ENCODE peak calls at places on chromosomes 7 and 10, in nine cellular contexts. One of them, this sample, is unnamed.

GRCh38 chr10:82089327-82089726 is 214.3 kb downstream of the NRG3 start:
- DNase-seq in tibial nerve: no peak
- DNase-seq in RWPE1: no peak
- DNase-seq in nephron progenitor cell: peak
- DNase-seq in astrocyte of the spinal cord: no peak
- DNase-seq in tibial artery: no peak
- DNase-seq in thyroid gland: peak
- DNase-seq in GM20000: no peak
- DNase-seq in keratinocyte: no peak
- DNase-seq in this sample: peak

GRCh38 chr10:32938554-32939061 is 19.4 kb downstream of the ITGB1 start:
- DNase-seq in keratinocyte: no peak
- DNase-seq in RWPE1: no peak
- DNase-seq in thyroid gland: no peak
- DNase-seq in tibial artery: peak
- DNase-seq in GM20000: no peak
- DNase-seq in astrocyte of the spinal cord: no peak
- DNase-seq in nephron progenitor cell: no peak
- DNase-seq in tibial nerve: no peak
- DNase-seq in this sample: no peak

GRCh38 chr10:127738512-127739424 is 1.8 kb downstream of the FOXI2 start:
- DNase-seq in astrocyte of the spinal cord: no peak
- DNase-seq in keratinocyte: no peak
- DNase-seq in tibial nerve: no peak
- DNase-seq in tibial artery: no peak
- DNase-seq in RWPE1: peak
- DNase-seq in GM20000: no peak
- DNase-seq in thyroid gland: no peak
- DNase-seq in nephron progenitor cell: peak
- DNase-seq in this sample: no peak

GRCh38 chr7:151013728-151014497 is 10.4 kb downstream of the ATG9B start:
- DNase-seq in thyroid gland: peak
- DNase-seq in nephron progenitor cell: peak
- DNase-seq in RWPE1: no peak
- DNase-seq in GM20000: peak
- DNase-seq in astrocyte of the spinal cord: peak
- DNase-seq in keratinocyte: no peak
- DNase-seq in tibial artery: no peak
- DNase-seq in tibial nerve: peak
- DNase-seq in this sample: peak

GRCh38 chr7:41955475-41956243 is 252.8 kb upstream of the INHBA start:
- DNase-seq in tibial artery: peak
- DNase-seq in tibial nerve: peak
- DNase-seq in thyroid gland: peak
- DNase-seq in GM20000: no peak
- DNase-seq in keratinocyte: peak
- DNase-seq in astrocyte of the spinal cord: peak
- DNase-seq in nephron progenitor cell: peak
- DNase-seq in RWPE1: peak
- DNase-seq in this sample: peak

GRCh38 chr7:73768661-73769480 is 1.2 kb downstream of the CLDN3 start:
- DNase-seq in tibial nerve: no peak
- DNase-seq in tibial artery: no peak
- DNase-seq in thyroid gland: no peak
- DNase-seq in nephron progenitor cell: no peak
- DNase-seq in astrocyte of the spinal cord: no peak
- DNase-seq in GM20000: no peak
- DNase-seq in RWPE1: no peak
- DNase-seq in keratinocyte: no peak
- DNase-seq in this sample: no peak

GRCh38 chr10:11205026-11205772 is 187.5 kb downstream of the CELF2 start:
- DNase-seq in thyroid gland: no peak
- DNase-seq in nephron progenitor cell: no peak
- DNase-seq in astrocyte of the spinal cord: no peak
- DNase-seq in tibial artery: no peak
- DNase-seq in keratinocyte: no peak
- DNase-seq in tibial nerve: no peak
- DNase-seq in RWPE1: no peak
- DNase-seq in GM20000: no peak
- DNase-seq in this sample: no peak

GRCh38 chr7:87414400-87415188 is 60.9 kb downstream of the ABCB4 start:
- DNase-seq in GM20000: no peak
- DNase-seq in nephron progenitor cell: no peak
- DNase-seq in thyroid gland: no peak
- DNase-seq in keratinocyte: no peak
- DNase-seq in tibial artery: no peak
- DNase-seq in tibial nerve: no peak
- DNase-seq in astrocyte of the spinal cord: peak
- DNase-seq in RWPE1: no peak
- DNase-seq in this sample: no peak

GRCh38 chr10:21355591-21356011 is 169.9 kb downstream of the SKIDA1 start:
- DNase-seq in thyroid gland: no peak
- DNase-seq in tibial artery: no peak
- DNase-seq in tibial nerve: no peak
- DNase-seq in RWPE1: peak
- DNase-seq in keratinocyte: no peak
- DNase-seq in nephron progenitor cell: no peak
- DNase-seq in GM20000: no peak
- DNase-seq in astrocyte of the spinal cord: peak
- DNase-seq in this sample: no peak

GRCh38 chr7:111825046-111825445 is 262.8 kb upstream of the IMMP2L start:
- DNase-seq in nephron progenitor cell: no peak
- DNase-seq in tibial nerve: no peak
- DNase-seq in RWPE1: no peak
- DNase-seq in keratinocyte: no peak
- DNase-seq in thyroid gland: no peak
- DNase-seq in GM20000: no peak
- DNase-seq in astrocyte of the spinal cord: no peak
- DNase-seq in tibial artery: no peak
- DNase-seq in this sample: no peak

GRCh38 chr7:51007708-51008505 is 225.2 kb upstream of the GRB10 start:
- DNase-seq in tibial artery: no peak
- DNase-seq in keratinocyte: no peak
- DNase-seq in nephron progenitor cell: no peak
- DNase-seq in RWPE1: no peak
- DNase-seq in thyroid gland: no peak
- DNase-seq in astrocyte of the spinal cord: no peak
- DNase-seq in GM20000: no peak
- DNase-seq in tibial nerve: peak
- DNase-seq in this sample: no peak

GRCh38 chr7:158997471-158997870 is 141.1 kb downstream of the DYNC2I1 start:
- DNase-seq in keratinocyte: no peak
- DNase-seq in GM20000: no peak
- DNase-seq in astrocyte of the spinal cord: no peak
- DNase-seq in tibial artery: no peak
- DNase-seq in nephron progenitor cell: no peak
- DNase-seq in thyroid gland: no peak
- DNase-seq in tibial nerve: no peak
- DNase-seq in RWPE1: no peak
- DNase-seq in this sample: no peak

GRCh38 chr7:158995514-158995913 is 139.2 kb downstream of the DYNC2I1 start:
- DNase-seq in astrocyte of the spinal cord: no peak
- DNase-seq in tibial nerve: no peak
- DNase-seq in RWPE1: no peak
- DNase-seq in GM20000: no peak
- DNase-seq in nephron progenitor cell: no peak
- DNase-seq in tibial artery: no peak
- DNase-seq in thyroid gland: no peak
- DNase-seq in keratinocyte: no peak
- DNase-seq in this sample: no peak

GRCh38 chr7:158996214-158997109 is 140.1 kb downstream of the DYNC2I1 start:
- DNase-seq in GM20000: no peak
- DNase-seq in astrocyte of the spinal cord: no peak
- DNase-seq in tibial artery: no peak
- DNase-seq in nephron progenitor cell: no peak
- DNase-seq in RWPE1: no peak
- DNase-seq in thyroid gland: no peak
- DNase-seq in tibial nerve: no peak
- DNase-seq in keratinocyte: no peak
- DNase-seq in this sample: no peak

GRCh38 chr7:158994687-158995086 is 138.3 kb downstream of the DYNC2I1 start:
- DNase-seq in RWPE1: no peak
- DNase-seq in keratinocyte: no peak
- DNase-seq in nephron progenitor cell: no peak
- DNase-seq in GM20000: no peak
- DNase-seq in tibial nerve: no peak
- DNase-seq in astrocyte of the spinal cord: no peak
- DNase-seq in thyroid gland: no peak
- DNase-seq in tibial artery: no peak
- DNase-seq in this sample: no peak

DNA sequence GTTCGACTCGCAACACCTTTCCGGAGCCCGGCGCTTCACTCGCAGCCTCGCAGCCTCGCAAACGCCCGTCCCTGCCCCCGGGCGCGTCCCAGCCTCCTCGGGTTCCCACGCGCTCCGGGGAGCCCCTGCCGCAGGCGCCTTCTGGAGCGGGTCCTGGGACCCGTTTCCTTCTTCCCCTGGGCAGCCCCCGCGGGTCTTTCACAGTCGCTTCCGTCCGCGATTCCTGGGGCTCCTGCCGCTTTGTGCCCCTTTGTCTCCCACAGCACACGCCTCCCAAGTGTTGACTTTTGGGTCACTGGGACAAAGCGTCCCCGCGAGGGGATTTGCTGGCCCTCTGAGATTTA is 140.7 kb downstream of the DYNC2I1 start:
- DNase-seq in GM20000: no peak
- DNase-seq in thyroid gland: no peak
- DNase-seq in RWPE1: no peak
- DNase-seq in astrocyte of the spinal cord: no peak
- DNase-seq in nephron progenitor cell: no peak
- DNase-seq in keratinocyte: no peak
- DNase-seq in tibial artery: no peak
- DNase-seq in tibial nerve: no peak
- DNase-seq in this sample: no peak
- TF ChIP-seq CTCF in GM20000: no peak
- TF ChIP-seq CTCF in thyroid gland: no peak
- TF ChIP-seq CTCF in RWPE1: no peak
- TF ChIP-seq CTCF in astrocyte of the spinal cord: no peak
- TF ChIP-seq CTCF in nephron progenitor cell: no peak
- TF ChIP-seq CTCF in keratinocyte: no peak
- TF ChIP-seq CTCF in tibial artery: no peak
- TF ChIP-seq CTCF in tibial nerve: no peak
- TF ChIP-seq CTCF in this sample: no peak

GRCh38 chr7:2431260-2431867 is 28.0 kb downstream of the CHST12 start:
- DNase-seq in keratinocyte: no peak
- DNase-seq in nephron progenitor cell: no peak
- DNase-seq in tibial nerve: no peak
- DNase-seq in RWPE1: peak
- DNase-seq in astrocyte of the spinal cord: no peak
- DNase-seq in GM20000: peak
- DNase-seq in tibial artery: no peak
- DNase-seq in thyroid gland: no peak
- DNase-seq in this sample: peak
- TF ChIP-seq CTCF in keratinocyte: peak
- TF ChIP-seq CTCF in nephron progenitor cell: peak
- TF ChIP-seq CTCF in tibial nerve: no peak
- TF ChIP-seq CTCF in RWPE1: no peak
- TF ChIP-seq CTCF in astrocyte of the spinal cord: peak
- TF ChIP-seq CTCF in GM20000: peak
- TF ChIP-seq CTCF in tibial artery: no peak
- TF ChIP-seq CTCF in thyroid gland: no peak
- TF ChIP-seq CTCF in this sample: peak

GRCh38 chr10:106571216-106571954 is 593.1 kb downstream of the SORCS1 start:
- DNase-seq in GM20000: peak
- DNase-seq in RWPE1: peak
- DNase-seq in astrocyte of the spinal cord: peak
- DNase-seq in tibial artery: no peak
- DNase-seq in keratinocyte: no peak
- DNase-seq in tibial nerve: peak
- DNase-seq in thyroid gland: no peak
- DNase-seq in nephron progenitor cell: no peak
- DNase-seq in this sample: peak
- TF ChIP-seq CTCF in GM20000: no peak
- TF ChIP-seq CTCF in RWPE1: no peak
- TF ChIP-seq CTCF in astrocyte of the spinal cord: peak
- TF ChIP-seq CTCF in tibial artery: no peak
- TF ChIP-seq CTCF in keratinocyte: peak
- TF ChIP-seq CTCF in tibial nerve: peak
- TF ChIP-seq CTCF in thyroid gland: peak
- TF ChIP-seq CTCF in nephron progenitor cell: peak
- TF ChIP-seq CTCF in this sample: peak

GRCh38 chr7:78017621-78018100 is 219.1 kb downstream of the PHTF2 start:
- DNase-seq in keratinocyte: no peak
- DNase-seq in tibial nerve: no peak
- DNase-seq in GM20000: no peak
- DNase-seq in tibial artery: no peak
- DNase-seq in RWPE1: no peak
- DNase-seq in astrocyte of the spinal cord: no peak
- DNase-seq in thyroid gland: no peak
- DNase-seq in nephron progenitor cell: no peak
- DNase-seq in this sample: no peak

GRCh38 chr7:78018541-78019456 is 220.2 kb downstream of the PHTF2 start:
- DNase-seq in thyroid gland: peak
- DNase-seq in keratinocyte: no peak
- DNase-seq in nephron progenitor cell: peak
- DNase-seq in RWPE1: peak
- DNase-seq in astrocyte of the spinal cord: peak
- DNase-seq in tibial artery: peak
- DNase-seq in tibial nerve: peak
- DNase-seq in GM20000: no peak
- DNase-seq in this sample: no peak

GRCh38 chr7:78020131-78020873 is 221.7 kb downstream of the PHTF2 start:
- DNase-seq in tibial artery: peak
- DNase-seq in astrocyte of the spinal cord: peak
- DNase-seq in GM20000: peak
- DNase-seq in tibial nerve: peak
- DNase-seq in nephron progenitor cell: peak
- DNase-seq in thyroid gland: peak
- DNase-seq in keratinocyte: peak
- DNase-seq in RWPE1: peak
- DNase-seq in this sample: peak

GRCh38 chr7:78020874-78021249 is 222.3 kb downstream of the PHTF2 start:
- DNase-seq in tibial nerve: no peak
- DNase-seq in tibial artery: no peak
- DNase-seq in nephron progenitor cell: no peak
- DNase-seq in keratinocyte: no peak
- DNase-seq in astrocyte of the spinal cord: no peak
- DNase-seq in RWPE1: no peak
- DNase-seq in GM20000: no peak
- DNase-seq in thyroid gland: no peak
- DNase-seq in this sample: no peak

DNA sequence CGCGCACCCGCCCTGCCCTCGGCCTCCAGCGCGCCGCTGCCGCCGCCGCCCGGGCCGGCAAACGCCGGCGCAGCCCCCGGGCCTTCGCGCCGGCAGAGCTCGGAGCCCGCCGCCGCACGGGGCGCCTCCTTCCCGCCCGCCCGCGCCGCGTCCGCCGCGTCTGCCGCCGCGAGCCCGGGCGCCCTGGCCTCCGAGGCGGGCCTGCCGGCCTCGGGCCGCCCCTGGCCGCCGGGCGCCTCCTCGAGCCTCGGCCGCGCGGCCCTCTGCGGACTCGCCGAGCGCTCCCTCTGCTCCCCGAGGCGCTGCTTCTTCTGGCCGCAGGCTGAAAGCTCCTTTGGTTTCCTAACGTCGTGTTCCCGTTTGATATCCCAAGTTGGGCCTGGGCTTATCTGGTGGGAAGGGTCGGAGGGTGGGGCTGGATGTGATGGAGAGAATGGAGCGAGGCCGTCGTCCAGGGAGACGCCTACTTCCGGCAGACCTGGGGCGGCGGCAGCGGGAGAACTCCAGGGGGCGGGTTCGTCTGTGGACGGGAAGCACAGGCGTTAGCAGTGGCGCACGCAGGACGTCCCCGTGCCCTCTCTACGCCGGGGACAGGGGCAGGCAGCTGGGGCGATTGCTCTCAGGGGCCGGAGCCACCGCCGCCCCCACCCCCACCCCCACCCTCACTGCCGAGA is 221.0 kb downstream of the PHTF2 start:
- DNase-seq in GM20000: peak
- DNase-seq in tibial nerve: peak
- DNase-seq in nephron progenitor cell: peak
- DNase-seq in thyroid gland: peak
- DNase-seq in keratinocyte: no peak
- DNase-seq in RWPE1: peak
- DNase-seq in tibial artery: peak
- DNase-seq in astrocyte of the spinal cord: peak
- DNase-seq in this sample: peak
- TF ChIP-seq CTCF in GM20000: no peak
- TF ChIP-seq CTCF in tibial nerve: peak
- TF ChIP-seq CTCF in nephron progenitor cell: no peak
- TF ChIP-seq CTCF in thyroid gland: no peak
- TF ChIP-seq CTCF in keratinocyte: no peak
- TF ChIP-seq CTCF in RWPE1: no peak
- TF ChIP-seq CTCF in tibial artery: no peak
- TF ChIP-seq CTCF in astrocyte of the spinal cord: peak
- TF ChIP-seq CTCF in this sample: no peak